ENCODE peak calls at places on chromosomes 7 and 10, in eight cellular contexts. R is NCI-H2171 treated with DMSO at 0.1 percent for 48 hours; G is T-helper 1 cell; Y is activated T-helper 9 cell treated with anti-CD3 and anti-CD28 coated beads, Interleukin-2, amount 50 U/mL, for 16 hours; X is foreskin melanocyte; F is sigmoid colon; I is A549; L is hypothalamus. J is an unnamed sample.

GRCh38 chr7:34260282-34260681 is 354.9 kb downstream of the BMPER start:
- DNase-seq in R (no peak), G (no peak), Y (no peak), X (no peak), F (no peak), I (peak), L (no peak), J (no peak)

GRCh38 chr7:3063016-3063753 is 19.5 kb upstream of the CARD11 start:
- DNase-seq in R (no peak), G (no peak), Y (peak), X (no peak), F (no peak), I (no peak), L (no peak), J (no peak)

GRCh38 chr7:76011437-76011836 is 17.0 kb upstream of the TMEM120A start:
- DNase-seq in R (peak), G (no peak), Y (no peak), X (no peak), F (peak), I (no peak), L (no peak), J (no peak)

GRCh38 chr7:13980474-13980873 is 9.0 kb downstream of the ETV1 start:
- DNase-seq in R (no peak), G (no peak), Y (no peak), X (no peak), F (no peak), I (no peak), L (no peak), J (no peak)

GRCh38 chr10:11705687-11706086 is 36.5 kb upstream of the ECHDC3 start:
- DNase-seq in R (no peak), G (no peak), Y (no peak), X (no peak), F (no peak), I (no peak), L (no peak), J (no peak)

GRCh38 chr7:116592445-116592844 is 67.6 kb downstream of the CAV1 start:
- DNase-seq in R (no peak), G (no peak), Y (no peak), X (no peak), F (no peak), I (no peak), L (no peak), J (no peak)

GRCh38 chr7:44144426-44144967 is 3.4 kb upstream of the MYL7 start:
- DNase-seq in R (no peak), G (no peak), Y (no peak), X (no peak), F (peak), I (no peak), L (no peak), J (no peak)

GRCh38 chr7:55147101-55147500 is 128.3 kb downstream of the EGFR start:
- DNase-seq in R (no peak), G (no peak), Y (no peak), X (no peak), F (no peak), I (no peak), L (no peak), J (no peak)

GRCh38 chr10:35574924-35575352 is 30.2 kb upstream of the GJD4 start:
- DNase-seq in R (no peak), G (no peak), Y (no peak), X (no peak), F (no peak), I (no peak), L (no peak), J (no peak)

GRCh38 chr10:31318382-31318853 is 598 bp upstream of the ZEB1 start:
- DNase-seq in R (peak), G (peak), Y (peak), X (no peak), F (peak), I (peak), L (peak), J (peak)

GRCh38 chr7:106793015-106793651 is 71.9 kb upstream of the PIK3CG start:
- DNase-seq in R (peak), G (no peak), Y (no peak), X (no peak), F (no peak), I (peak), L (no peak), J (peak)

J was measured in effector CD4-positive, alpha-beta T cell.